ENCODE peak calls at places on chromosomes 7 and 10, in five cellular contexts. X is activated naive CD8-positive, alpha-beta T cell treated with anti-CD3 and anti-CD28 coated beads for 36 hours; A is activated naive CD4-positive, alpha-beta T cell; O is GM03348; V is HL-60. P is an unnamed sample.

GRCh38 chr10:42937649-42938180 is 139.2 kb upstream of the RET start:
- DNase-seq in A (no peak), X (no peak), V (no peak), O (no peak), P (no peak)

GRCh38 chr7:131919920-131920709 is 363.7 kb upstream of the PODXL start:
- DNase-seq in O (no peak), X (no peak), V (no peak), A (no peak), P (no peak)

GRCh38 chr7:137003071-137003470 is 134.6 kb downstream of the CHRM2 start:
- DNase-seq in A (no peak), X (no peak), V (no peak), O (no peak), P (no peak)

GRCh38 chr7:29297194-29297890 is 102.8 kb downstream of the CHN2 start:
- DNase-seq in O (no peak), V (no peak), A (no peak), X (peak), P (no peak)

GRCh38 chr7:44282601-44283171 is 42.7 kb downstream of the CAMK2B start:
- DNase-seq in A (no peak), V (no peak), O (no peak), X (no peak), P (peak)

GRCh38 chr10:95329296-95329695 is 38.5 kb upstream of the PDLIM1 start:
- DNase-seq in X (no peak), A (no peak), O (no peak), V (no peak), P (no peak)

GRCh38 chr7:24764972-24765744 is 7.9 kb upstream of the GSDME start:
- DNase-seq in A (no peak), V (peak), O (no peak), X (no peak), P (no peak)

GRCh38 chr10:30529373-30529998 is 95.5 kb downstream of the MAP3K8 start:
- DNase-seq in X (peak), A (peak), O (no peak), V (peak), P (no peak)

GRCh38 chr10:23343591-23344225 is 889 bp downstream of the C10orf67 start:
- DNase-seq in O (peak), X (peak), A (peak), V (no peak), P (peak)

P was measured in osteoblast.